ENCODE peak calls at places on chromosomes 7 and 10, in seven cellular contexts. C, E, Z, D, O, M and P are unnamed samples.

GRCh38 chr10:51960494-51960895 is 261.1 kb upstream of the CSTF2T start:
- DNase-seq in Z (peak; percentile 22), C (no peak), D (peak; percentile 3), E (peak; percentile 10), O (peak; percentile 34), M (peak; percentile 18), P (no peak)

GRCh38 chr10:75623310-75623940 is 192.0 kb downstream of the LRMDA start:
- DNase-seq in M (no peak), O (no peak), C (no peak), E (no peak), D (no peak), Z (no peak), P (no peak)

GRCh38 chr7:4519819-4520520 is 162.1 kb upstream of the FOXK1 start:
- DNase-seq in D (no peak), C (no peak), M (no peak), Z (no peak), E (no peak), O (no peak), P (no peak)

GRCh38 chr10:114917927-114918672 is 19.9 kb upstream of the TRUB1 start:
- DNase-seq in D (no peak), M (no peak), Z (no peak), C (no peak), O (no peak), E (no peak), P (no peak)

GRCh38 chr7:16627236-16627635 is 18.3 kb downstream of the ANKMY2 start:
- DNase-seq in C (no peak), D (no peak), Z (no peak), M (no peak), O (no peak), E (no peak), P (no peak)

GRCh38 chr7:134211817-134212216 is 84.7 kb downstream of the LRGUK start:
- DNase-seq in E (no peak), D (no peak), C (no peak), M (no peak), O (no peak), Z (peak; percentile 25), P (no peak)

GRCh38 chr7:128031901-128032604 is 816 bp upstream of the LRRC4 start:
- DNase-seq in O (peak; percentile 92), E (no peak), M (no peak), D (no peak), Z (no peak), C (no peak), P (peak; percentile 67)

GRCh38 chr7:116872026-116872425 is 9.6 kb downstream of the CAPZA2 start:
- DNase-seq in O (no peak), M (no peak), D (no peak), E (no peak), Z (no peak), C (no peak), P (no peak)

GRCh38 chr10:33008499-33009243 is 50.6 kb upstream of the ITGB1 start:
- DNase-seq in M (peak; percentile 27), O (peak; percentile 75), Z (peak; percentile 59), D (peak; percentile 63), C (peak; percentile 26), E (peak; percentile 71), P (no peak)

GRCh38 chr7:133121175-133121844 is 39.4 kb upstream of the CHCHD3 start:
- DNase-seq in M (no peak), E (no peak), O (peak; percentile 71), D (no peak), Z (no peak), C (no peak), P (no peak)

GRCh38 chr7:34895202-34895601 is 142.1 kb downstream of the DPY19L1 start:
- DNase-seq in D (no peak), Z (no peak), M (no peak), C (no peak), E (no peak), O (no peak), P (no peak)

GRCh38 chr10:35855155-35855947 is 213.3 kb upstream of the FZD8 start:
- DNase-seq in D (no peak), C (no peak), M (no peak), E (no peak), O (no peak), Z (no peak), P (no peak)

GRCh38 chr7:117863618-117864017 is 9.6 kb downstream of the CTTNBP2 start:
- DNase-seq in D (no peak), E (no peak), M (no peak), O (no peak), C (no peak), Z (no peak), P (no peak)

GRCh38 chr7:107464666-107465065 is 5.2 kb upstream of the GPR22 start:
- DNase-seq in D (no peak), C (no peak), M (no peak), E (no peak), O (no peak), Z (no peak), P (no peak)

GRCh38 chr7:110531186-110531585 is 559.7 kb upstream of the LRRN3 start:
- DNase-seq in O (no peak), C (no peak), E (no peak), Z (no peak), D (no peak), M (no peak), P (no peak)

GRCh38 chr7:39952791-39953190 is 2.7 kb downstream of the CDK13 start:
- DNase-seq in C (no peak), D (no peak), M (no peak), O (no peak), E (no peak), Z (no peak), P (no peak)

GRCh38 chr10:47047577-47048532 is 136.6 kb downstream of the PTPN20 start:
- DNase-seq in M (peak; percentile 57), C (no peak), D (peak; percentile 41), O (peak; percentile 69), E (peak; percentile 45), Z (peak; percentile 88), P (peak; percentile 90)

GRCh38 chr10:26557641-26558014 is 119.5 kb downstream of the APBB1IP start:
- DNase-seq in C (no peak), O (no peak), E (no peak), D (no peak), Z (no peak), M (no peak), P (no peak)

GRCh38 chr10:56561336-56561735 is 200.3 kb upstream of the ZWINT start:
- DNase-seq in O (no peak), C (no peak), M (no peak), Z (no peak), E (no peak), D (no peak), P (no peak)
- TF ChIP-seq JUND in O (no peak), C (no peak), M (no peak), Z (no peak), E (no peak), D (no peak), P (no peak)

GRCh38 chr10:44510716-44511115 is 125.8 kb upstream of the CXCL12 start:
- DNase-seq in D (no peak), Z (no peak), O (no peak), C (no peak), M (no peak), E (no peak), P (no peak)

GRCh38 chr10:44511601-44512000 is 126.7 kb upstream of the CXCL12 start:
- DNase-seq in Z (no peak), E (no peak), M (no peak), C (no peak), O (no peak), D (no peak), P (no peak)

GRCh38 chr10:44506386-44506785 is 121.5 kb upstream of the CXCL12 start:
- DNase-seq in D (no peak), O (no peak), C (no peak), Z (no peak), M (no peak), E (no peak), P (no peak)
- TF ChIP-seq JUND in D (no peak), O (no peak), C (no peak), Z (no peak), M (no peak), E (no peak), P (no peak)

DNA sequence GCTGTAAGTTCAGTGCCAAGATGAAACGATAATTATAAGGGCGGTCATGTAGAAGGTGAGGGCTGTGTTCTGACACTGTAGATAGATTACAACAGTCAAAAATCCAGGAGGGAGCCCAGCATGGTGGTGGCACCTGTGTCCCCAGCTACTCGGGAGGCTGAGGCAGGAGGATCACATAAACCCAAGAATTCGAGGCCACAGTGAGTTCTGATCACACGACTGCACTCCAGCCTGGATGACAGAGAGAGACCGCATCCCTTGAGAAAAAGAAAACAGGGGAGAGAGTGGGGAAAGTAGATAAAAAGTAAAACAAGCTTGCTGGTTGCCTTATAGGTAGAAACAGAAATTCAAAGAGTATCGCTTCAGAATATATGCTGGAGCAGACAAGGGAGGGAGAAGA is 52.1 kb downstream of the KCNH2 start:
- DNase-seq in D (no peak), M (no peak), O (no peak), C (no peak), Z (no peak), E (no peak), P (no peak)
- TF ChIP-seq JUND in D (no peak), M (no peak), O (no peak), C (no peak), Z (no peak), E (no peak), P (no peak)

GRCh38 chr10:77800738-77801266 is 125.8 kb downstream of the DLG5 start:
- DNase-seq in Z (no peak), E (no peak), C (no peak), D (no peak), M (no peak), O (no peak), P (no peak)

GRCh38 chr10:77800320-77800719 is 126.2 kb downstream of the DLG5 start:
- DNase-seq in D (no peak), M (no peak), E (no peak), O (no peak), Z (no peak), C (no peak), P (no peak)

GRCh38 chr10:77799352-77799751 is 127.2 kb downstream of the DLG5 start:
- DNase-seq in C (no peak), E (no peak), M (no peak), Z (no peak), D (no peak), O (no peak), P (no peak)

GRCh38 chr10:77804371-77804770 is 122.2 kb downstream of the DLG5 start:
- DNase-seq in E (no peak), M (no peak), D (no peak), O (no peak), C (no peak), Z (no peak), P (no peak)

GRCh38 chr10:77801474-77802238 is 124.9 kb downstream of the DLG5 start:
- DNase-seq in C (peak; percentile 53), Z (no peak), M (no peak), O (no peak), E (no peak), D (no peak), P (no peak)
- TF ChIP-seq JUND in C (no peak), Z (no peak), M (no peak), O (no peak), E (no peak), D (no peak), P (no peak)

DNA sequence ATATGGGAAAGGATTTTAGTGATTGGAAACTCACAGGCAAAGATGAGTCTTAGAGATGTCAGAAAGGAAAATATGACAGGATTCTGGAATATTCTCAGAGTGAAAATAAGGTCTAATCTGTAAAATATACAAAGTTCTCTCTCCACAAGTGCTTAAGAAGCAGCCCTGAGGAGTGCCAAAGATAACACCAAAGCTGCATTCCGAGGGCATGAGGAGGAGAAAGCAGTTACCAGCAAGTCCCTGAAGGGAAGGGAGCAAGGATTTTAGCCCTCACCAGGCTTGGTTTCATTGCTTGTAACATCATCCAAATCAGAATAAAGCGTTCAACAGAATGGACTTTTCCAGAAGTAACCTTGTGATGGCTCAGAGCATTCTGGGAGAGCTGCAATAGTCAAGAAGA is 31.4 kb upstream of the DLX6 start:
- DNase-seq in C (no peak), E (no peak), M (no peak), O (no peak), Z (no peak), D (no peak), P (no peak)
- TF ChIP-seq JUND in C (no peak), E (no peak), M (no peak), O (no peak), Z (no peak), D (no peak), P (no peak)